ENCODE peak calls at places on chromosomes 13 and 19, in five cellular contexts. J, F, V, T and A are unnamed samples.
A peak's percentile ranks its signal among the peaks of the same experiment; 100 is the strongest.

GRCh38 chr19:2043269-2043641 is 7.8 kb downstream of the MKNK2 start:
- DNase-seq in J (peak; percentile 73), F (no peak), V (no peak), T (no peak), A (no peak)

GRCh38 chr19:17180997-17181702 is 34.0 kb upstream of the USE1 start:
- DNase-seq in J (peak; percentile 51), F (no peak), V (no peak), T (no peak), A (no peak)

GRCh38 chr13:33207616-33207964 is 78.0 kb downstream of the STARD13 start:
- DNase-seq in J (no peak), F (peak; percentile 98), V (no peak), T (peak; percentile 74), A (no peak)

GRCh38 chr19:33240181-33240771 is 14.6 kb upstream of the SLC7A10 start:
- DNase-seq in J (no peak), F (no peak), V (no peak), T (no peak), A (no peak)

GRCh38 chr13:29503041-29503837 is 92.2 kb downstream of the SLC7A1 start:
- DNase-seq in J (peak; percentile 86), F (peak; percentile 27), V (no peak), T (no peak), A (no peak)

GRCh38 chr13:20028953-20029352 is 70.4 kb downstream of the ZMYM2 start:
- DNase-seq in J (no peak), F (no peak), V (no peak), T (no peak), A (no peak)

GRCh38 chr13:114039471-114040141 is 65.7 kb upstream of the C13orf46 start:
- DNase-seq in J (no peak), F (no peak), V (no peak), T (no peak), A (no peak)

GRCh38 chr13:44011036-44011435 is 131.3 kb downstream of the LACC1 start:
- DNase-seq in J (no peak), F (no peak), V (no peak), T (no peak), A (no peak)

GRCh38 chr13:26112843-26113242 is 61.0 kb upstream of the SHISA2 start:
- DNase-seq in J (no peak), F (peak; percentile 10), V (peak; percentile 10), T (no peak), A (no peak)

GRCh38 chr13:96075953-96076543 is 13.9 kb upstream of the HS6ST3 start:
- DNase-seq in J (peak; percentile 49), F (peak; percentile 23), V (no peak), T (peak; percentile 12), A (peak; percentile 0)

GRCh38 chr13:30408319-30409101 is 13.8 kb upstream of the UBE2L5 start:
- DNase-seq in J (peak; percentile 97), F (peak; percentile 79), V (peak; percentile 91), T (peak; percentile 86), A (peak; percentile 88)

GRCh38 chr19:7083076-7083956 is 13.8 kb downstream of the ZNF557 start:
- DNase-seq in J (no peak), F (peak; percentile 38), V (peak; percentile 64), T (no peak), A (peak; percentile 20)

GRCh38 chr13:109131698-109132257 is 502.4 kb downstream of the MYO16 start:
- DNase-seq in J (no peak), F (peak; percentile 21), V (no peak), T (no peak), A (peak; percentile 58)

GRCh38 chr19:53908106-53908932 is 759 bp upstream of the CACNG7 start:
- DNase-seq in J (peak; percentile 95), F (peak; percentile 40), V (peak; percentile 85), T (no peak), A (peak; percentile 52)

GRCh38 chr19:8663920-8664670 is 33.7 kb downstream of the NFILZ start:
- DNase-seq in J (no peak), F (no peak), V (no peak), T (no peak), A (peak; percentile 51)

GRCh38 chr19:6071840-6072239 is 38.5 kb downstream of the RFX2 start:
- DNase-seq in J (no peak), F (no peak), V (no peak), T (no peak), A (no peak)

GRCh38 chr19:18915639-18916038 is 3.5 kb downstream of the COPE start:
- DNase-seq in J (peak; percentile 95), F (peak; percentile 30), V (peak; percentile 68), T (peak; percentile 54), A (peak; percentile 41)

GRCh38 chr13:35990196-35990595 is 141.0 kb downstream of the DCLK1 start:
- DNase-seq in J (no peak), F (no peak), V (no peak), T (no peak), A (no peak)

GRCh38 chr13:107069107-107069776 is 501.3 kb upstream of the ARGLU1 start:
- DNase-seq in J (no peak), F (peak; percentile 48), V (peak; percentile 1), T (no peak), A (peak; percentile 10)

GRCh38 chr19:47032171-47032811 is 12.7 kb downstream of the NPAS1 start:
- DNase-seq in J (peak; percentile 92), F (no peak), V (peak; percentile 67), T (no peak), A (peak; percentile 69)

GRCh38 chr13:49836516-49836915 is 44.0 kb upstream of the KPNA3 start:
- DNase-seq in J (no peak), F (no peak), V (no peak), T (peak; percentile 23), A (no peak)

GRCh38 chr13:23844132-23844531 is 45.1 kb downstream of the MIPEP start:
- DNase-seq in J (no peak), F (no peak), V (no peak), T (no peak), A (no peak)

GRCh38 chr13:71218960-71219359 is 648.0 kb downstream of the DACH1 start:
- DNase-seq in J (no peak), F (no peak), V (peak; percentile 12), T (peak; percentile 7), A (peak; percentile 4)

GRCh38 chr13:34931572-34931971 is 10.5 kb upstream of the NBEA start:
- DNase-seq in J (no peak), F (peak; percentile 3), V (peak; percentile 38), T (peak; percentile 18), A (no peak)

GRCh38 chr13:39148513-39148961 is 110.3 kb downstream of the NHLRC3 start:
- DNase-seq in J (no peak), F (no peak), V (no peak), T (no peak), A (no peak)

GRCh38 chr13:59643906-59644626 is 519.7 kb downstream of the DIAPH3 start:
- DNase-seq in J (no peak), F (no peak), V (no peak), T (no peak), A (no peak)

GRCh38 chr19:50514346-50515167 is 844 bp upstream of the ASPDH start:
- DNase-seq in J (peak; percentile 88), F (no peak), V (no peak), T (no peak), A (no peak)

GRCh38 chr19:11166281-11167142 is 10.9 kb upstream of the SPC24 start:
- DNase-seq in J (peak; percentile 91), F (no peak), V (no peak), T (no peak), A (no peak)

GRCh38 chr13:97252735-97253134 is 30.6 kb downstream of the MBNL2 start:
- DNase-seq in J (no peak), F (no peak), V (no peak), T (no peak), A (no peak)
- H3K4me2 ChIP-seq in J (no peak overlapping the region), F (no peak overlapping the region), V (peak overlapping the region; percentile 1), T (no peak overlapping the region), A (no peak overlapping the region)

DNA sequence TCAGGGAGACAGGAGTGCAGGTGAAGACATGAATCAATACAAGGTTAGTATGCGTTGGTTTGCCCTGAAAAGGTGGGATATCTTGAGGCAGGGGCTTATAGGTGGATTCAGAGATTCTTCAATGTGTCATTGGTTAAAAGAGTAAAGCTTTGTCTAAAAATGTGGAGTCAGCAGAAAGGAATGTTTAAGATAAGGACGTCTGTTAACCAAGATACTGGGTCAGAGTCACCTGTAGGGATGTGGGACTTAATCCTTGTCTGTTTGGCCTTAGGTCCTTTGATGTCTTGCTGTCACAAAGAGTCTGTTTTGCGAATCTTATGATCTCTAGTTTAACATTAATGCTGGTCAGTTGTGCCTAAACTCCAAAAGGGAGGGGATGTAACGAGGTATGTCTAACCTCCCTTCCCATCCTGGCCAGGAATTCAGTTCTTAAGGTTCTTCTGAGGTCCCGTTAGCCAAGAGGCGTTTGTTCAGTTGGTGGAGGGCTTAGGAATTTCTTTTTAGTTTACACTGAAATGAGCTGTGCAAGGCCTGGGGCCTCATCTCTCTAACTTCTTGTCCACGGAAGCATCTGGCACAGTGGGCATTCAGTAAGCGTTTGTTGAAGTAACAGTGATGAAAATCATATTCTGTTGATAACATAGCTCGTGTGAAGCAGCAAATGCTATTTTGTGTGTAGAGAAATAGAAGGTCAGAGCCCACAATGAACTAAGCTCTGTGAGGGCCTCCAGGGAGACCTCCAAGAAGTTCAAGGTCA is 96.2 kb upstream of the RNF113B start:
- DNase-seq in J (no peak), F (no peak), V (no peak), T (peak; percentile 92), A (no peak)
- H3K4me2 ChIP-seq in J (no peak overlapping the region), F (peak overlapping the region; percentile 86), V (no peak overlapping the region), T (peak overlapping the region; percentile 76), A (no peak overlapping the region)

GRCh38 chr13:82693607-82694006 is 1188.7 kb downstream of the SLITRK1 start:
- DNase-seq in J (no peak), F (no peak), V (no peak), T (no peak), A (no peak)

GRCh38 chr13:82688400-82688999 is 1193.8 kb downstream of the SLITRK1 start:
- DNase-seq in J (no peak), F (peak; percentile 2), V (no peak), T (no peak), A (no peak)
- H3K4me2 ChIP-seq in J (peak overlapping the region; percentile 66), F (peak overlapping the region; percentile 86), V (peak overlapping the region; percentile 53), T (peak overlapping the region; percentile 44), A (no peak overlapping the region)

GRCh38 chr13:101415358-101416174 is 742 bp downstream of the NALCN start:
- DNase-seq in J (peak; percentile 52), F (no peak), V (peak; percentile 4), T (no peak), A (no peak)
- H3K4me2 ChIP-seq in J (peak overlapping the region; percentile 79), F (peak overlapping the region; percentile 14), V (peak overlapping the region; percentile 85), T (no peak overlapping the region), A (no peak overlapping the region)